ENCODE peak calls at places on chromosomes 1 and 21, in six cellular contexts. F, G, X, L, A and K are unnamed samples.
A peak's percentile ranks its signal among the peaks of the same experiment; 100 is the strongest.

GRCh38 chr1:147586412-147586811 is 45.1 kb downstream of the BCL9 start:
- DNase-seq in G (no peak), L (no peak), F (no peak), A (no peak), X (no peak), K (no peak)

GRCh38 chr21:37463083-37463780 is 96.7 kb downstream of the DYRK1A start:
- DNase-seq in G (no peak), L (no peak), F (peak; percentile 38), A (no peak), X (no peak), K (no peak)

GRCh38 chr1:25031601-25031965 is 101.5 kb upstream of the RUNX3 start:
- DNase-seq in X (no peak), A (no peak), L (no peak), G (no peak), F (no peak), K (peak; percentile 61)

GRCh38 chr1:65722461-65722860 is 70.2 kb upstream of the PDE4B start:
- DNase-seq in F (no peak), X (no peak), A (no peak), G (no peak), L (no peak), K (no peak)

GRCh38 chr1:65112811-65113210 is 35.2 kb upstream of the AK4 start:
- DNase-seq in G (no peak), F (no peak), L (no peak), X (no peak), A (no peak), K (no peak)

GRCh38 chr1:209780276-209780675 is 4.1 kb downstream of the C1orf74 start:
- DNase-seq in F (no peak), A (no peak), X (no peak), L (no peak), G (no peak), K (no peak)

GRCh38 chr1:153028771-153029170 is 2.2 kb upstream of the SPRR1B start:
- DNase-seq in A (no peak), X (no peak), L (no peak), G (no peak), F (no peak), K (no peak)

GRCh38 chr1:113935176-113935575 is 6.1 kb downstream of the HIPK1 start:
- DNase-seq in G (no peak), X (no peak), L (no peak), A (no peak), F (no peak), K (no peak)

GRCh38 chr1:146039844-146040194 is 18.3 kb upstream of the HJV start:
- DNase-seq in F (no peak), A (no peak), G (no peak), L (no peak), X (no peak), K (no peak)

GRCh38 chr21:43825936-43826622 is 36.7 kb downstream of the RRP1 start:
- DNase-seq in L (no peak), A (no peak), X (no peak), G (no peak), F (peak; percentile 16), K (no peak)

GRCh38 chr1:10599194-10599861 is 124.6 kb downstream of the PEX14 start:
- DNase-seq in A (no peak), F (peak; percentile 90), X (peak; percentile 25), G (no peak), L (no peak), K (no peak)